ENCODE peak calls at places on chromosomes 11 and 22, in ten cellular contexts. G is breast epithelium, J is AG09319, B is mucosa of descending colon, L is SK-N-SH, A is tibial artery, D is neural progenitor cell, P is H9, M is dorsolateral prefrontal cortex, V is endodermal cell. Y is an unnamed sample.

GRCh38 chr11:69089258-69089657 is 40.5 kb downstream of the TPCN2 start:
- DNase-seq in G (peak; percentile 40), J (peak; percentile 31), B (no peak), L (no peak), A (no peak), D (no peak), P (no peak), M (no peak), V (no peak), Y (peak; percentile 81)

GRCh38 chr22:36027960-36028645 is 521 bp downstream of the RBFOX2 start:
- DNase-seq in G (peak; percentile 24), J (no peak), B (no peak), L (peak; percentile 86), A (peak; percentile 27), D (peak; percentile 94), P (no peak), M (peak; percentile 57), V (no peak), Y (no peak)

GRCh38 chr11:14623036-14623435 is 20.6 kb upstream of the PDE3B start:
- DNase-seq in G (no peak), J (no peak), B (no peak), L (no peak), A (no peak), D (peak; percentile 12), P (no peak), M (no peak), V (peak; percentile 56), Y (no peak)

GRCh38 chr11:43327987-43328386 is 16.2 kb downstream of the API5 start:
- DNase-seq in G (no peak), J (peak; percentile 30), B (no peak), L (no peak), A (no peak), D (no peak), P (no peak), M (no peak), V (no peak), Y (peak; percentile 94)

GRCh38 chr22:45781459-45781858 is 109.8 kb downstream of the ATXN10 start:
- DNase-seq in G (no peak), J (no peak), B (no peak), L (no peak), A (no peak), D (no peak), P (no peak), M (no peak), V (no peak), Y (no peak)

GRCh38 chr11:34281256-34281655 is 76.6 kb downstream of the ABTB2 start:
- DNase-seq in G (no peak), J (no peak), B (no peak), L (no peak), A (peak; percentile 23), D (no peak), P (no peak), M (no peak), V (no peak), Y (no peak)

GRCh38 chr11:2929880-2930704 is 872 bp upstream of the PHLDA2 start:
- DNase-seq in G (no peak), J (no peak), B (peak; percentile 84), L (peak; percentile 76), A (peak; percentile 21), D (peak; percentile 63), P (peak; percentile 75), M (peak; percentile 47), V (peak; percentile 90), Y (peak; percentile 25)

GRCh38 chr11:114483929-114484328 is 44.7 kb downstream of the REXO2 start:
- DNase-seq in G (no peak), J (no peak), B (no peak), L (no peak), A (no peak), D (no peak), P (no peak), M (no peak), V (no peak), Y (no peak)

GRCh38 chr11:8225589-8226036 is 38.1 kb downstream of the LMO1 start:
- DNase-seq in G (peak; percentile 53), J (peak; percentile 4), B (peak; percentile 75), L (peak; percentile 94), A (peak; percentile 66), D (peak; percentile 90), P (peak; percentile 90), M (peak; percentile 78), V (peak; percentile 97), Y (peak; percentile 28)

GRCh38 chr11:115301029-115301428 is 203.2 kb downstream of the CADM1 start:
- DNase-seq in G (no peak), J (no peak), B (no peak), L (no peak), A (no peak), D (no peak), P (no peak), M (no peak), V (no peak), Y (no peak)

GRCh38 chr11:15903246-15903645 is 453.1 kb downstream of the SOX6 start:
- DNase-seq in G (no peak), J (no peak), B (no peak), L (peak; percentile 53), A (no peak), D (no peak), P (no peak), M (no peak), V (no peak), Y (no peak)

GRCh38 chr22:43789452-43789851 is 22.7 kb downstream of the EFCAB6 start:
- DNase-seq in G (peak; percentile 40), J (peak; percentile 94), B (no peak), L (peak; percentile 65), A (peak; percentile 33), D (no peak), P (no peak), M (peak; percentile 59), V (no peak), Y (peak; percentile 89)

GRCh38 chr22:39169797-39170466 is 17.5 kb upstream of the CBX7 start:
- DNase-seq in G (no peak), J (no peak), B (no peak), L (no peak), A (no peak), D (no peak), P (peak; percentile 53), M (no peak), V (peak; percentile 71), Y (no peak)

GRCh38 chr22:44870021-44870420 is 117.6 kb downstream of the ARHGAP8 start:
- DNase-seq in G (no peak), J (no peak), B (no peak), L (no peak), A (no peak), D (peak; percentile 51), P (peak; percentile 66), M (no peak), V (peak; percentile 76), Y (no peak)

GRCh38 chr11:117826832-117827231 is 2.3 kb upstream of the FXYD2 start:
- DNase-seq in G (no peak), J (no peak), B (no peak), L (no peak), A (no peak), D (no peak), P (no peak), M (no peak), V (no peak), Y (no peak)

GRCh38 chr11:880447-880846 is 30.2 kb downstream of the CHID1 start:
- DNase-seq in G (no peak), J (no peak), B (no peak), L (no peak), A (no peak), D (no peak), P (no peak), M (no peak), V (no peak), Y (no peak)

GRCh38 chr22:30017375-30017774 is 62.9 kb upstream of the HORMAD2 start:
- DNase-seq in G (no peak), J (no peak), B (no peak), L (no peak), A (no peak), D (no peak), P (no peak), M (no peak), V (no peak), Y (peak; percentile 42)
- TF ChIP-seq CTCF in G (no peak), J (no peak), B (no peak), L (no peak), A (no peak), D (no peak), P (no peak), M (no peak), V (no peak), Y (no peak)

DNA sequence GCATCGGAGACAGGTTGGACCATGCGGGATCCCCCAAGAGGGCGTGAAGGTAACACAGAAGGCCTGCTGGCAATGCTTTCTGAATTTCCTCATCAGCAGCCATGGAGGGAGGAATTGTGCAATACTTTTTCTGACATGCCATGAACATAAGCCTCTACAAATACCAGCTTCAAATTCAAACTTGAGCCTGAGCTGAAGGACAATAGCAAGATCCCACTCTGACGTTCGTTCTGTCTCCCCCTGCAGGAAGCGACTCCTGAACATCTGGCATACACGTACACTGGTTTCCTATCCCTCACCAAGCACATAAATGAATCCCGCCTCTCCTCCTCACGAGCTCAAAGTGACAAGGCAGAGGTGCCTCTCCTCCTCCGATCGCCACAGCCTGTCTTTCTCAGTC is 312.2 kb downstream of the BRD1 start:
- DNase-seq in G (no peak), J (no peak), B (no peak), L (no peak), A (no peak), D (no peak), P (peak; percentile 30), M (no peak), V (peak; percentile 49), Y (no peak)
- TF ChIP-seq CTCF in G (no peak), J (no peak), B (no peak), L (no peak), A (no peak), D (peak; percentile 28), P (peak; percentile 63), M (no peak), V (peak; percentile 62), Y (no peak)

GRCh38 chr11:60625262-60625661 is 74.2 kb upstream of the MS4A8 start:
- DNase-seq in G (no peak), J (no peak), B (no peak), L (peak; percentile 14), A (no peak), D (peak; percentile 49), P (peak; percentile 47), M (no peak), V (peak; percentile 81), Y (peak; percentile 45)
- TF ChIP-seq CTCF in G (no peak), J (peak; percentile 3), B (no peak), L (peak; percentile 66), A (no peak), D (peak; percentile 57), P (peak; percentile 72), M (no peak), V (peak; percentile 75), Y (peak; percentile 67)

DNA sequence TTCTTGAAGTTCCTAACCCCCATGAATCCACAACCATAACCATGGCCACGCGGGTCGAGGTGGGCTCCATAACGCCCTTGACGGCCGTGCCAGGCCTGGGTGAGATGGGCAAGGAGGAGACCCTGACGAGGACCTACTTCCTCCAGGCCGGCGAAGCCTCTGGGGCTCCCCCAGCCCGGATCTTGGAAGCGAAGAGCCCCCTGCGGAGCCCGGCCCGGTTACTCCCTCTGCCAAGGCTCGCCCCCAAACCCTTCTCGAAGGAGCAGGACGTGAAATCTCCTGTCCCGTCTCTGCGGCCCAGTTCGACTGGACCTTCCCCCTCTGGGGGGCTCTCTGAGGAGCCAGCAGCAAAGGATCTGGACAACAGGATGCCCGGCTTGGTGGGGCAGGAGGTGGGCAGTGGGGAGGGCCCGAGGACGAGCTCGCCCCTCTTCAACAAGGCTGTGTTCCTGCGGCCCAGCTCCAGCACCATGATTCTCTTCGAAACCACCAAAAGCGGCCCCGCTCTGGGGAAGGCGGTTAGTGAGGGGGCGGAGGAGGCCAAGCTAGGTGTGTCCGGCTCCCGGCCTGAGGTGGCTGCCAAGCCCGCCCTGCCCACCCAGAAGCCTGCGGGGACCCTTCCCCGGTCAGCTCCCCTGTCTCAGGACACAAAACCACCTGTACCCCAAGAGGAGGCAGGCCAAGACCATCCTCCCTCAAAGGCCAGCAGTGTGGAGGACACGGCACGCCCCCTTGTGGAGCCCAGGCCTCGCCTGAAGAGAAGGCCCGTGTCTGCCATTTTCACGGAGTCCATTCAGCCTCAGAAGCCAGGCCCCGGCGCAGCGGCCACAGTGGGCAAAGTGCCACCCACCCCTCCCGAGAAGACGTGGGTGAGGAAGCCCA is 75.7 kb downstream of the KIAA1671 start:
- DNase-seq in G (no peak), J (no peak), B (peak; percentile 73), L (peak; percentile 66), A (no peak), D (peak; percentile 78), P (peak; percentile 76), M (no peak), V (peak; percentile 92), Y (no peak)
- TF ChIP-seq CTCF in G (no peak), J (peak; percentile 22), B (no peak), L (peak; percentile 56), A (peak; percentile 28), D (peak; percentile 73), P (peak; percentile 74), M (peak; percentile 14), V (peak; percentile 82), Y (peak; percentile 52)

Y was measured in HFFc6.